ENCODE peak calls at places on chromosomes 16 and 17, in five cellular contexts. M is heart left ventricle, B is ovary, L is IMR-90, X is upper lobe of left lung. O is an unnamed sample.

GRCh38 chr17:37111329-37111728 is 162.6 kb downstream of the AATF start:
- DNase-seq in M (no peak), B (no peak), L (no peak), X (no peak), O (no peak)

GRCh38 chr17:68594552-68594951 is 6.6 kb downstream of the FAM20A start:
- DNase-seq in M (no peak), B (no peak), L (no peak), X (no peak), O (no peak)

GRCh38 chr17:45320349-45320930 is 3.6 kb upstream of the MAP3K14 start:
- DNase-seq in M (no peak), B (no peak), L (peak; percentile 56), X (no peak), O (no peak)

GRCh38 chr16:26645629-26646028 is 421.1 kb upstream of the C16orf82 start:
- DNase-seq in M (no peak), B (no peak), L (no peak), X (no peak), O (no peak)

GRCh38 chr16:21222495-21223337 is 10.8 kb upstream of the ANKS4B start:
- DNase-seq in M (no peak), B (no peak), L (no peak), X (no peak), O (no peak)

GRCh38 chr17:40727447-40728231 is 24.1 kb upstream of the KRT24 start:
- DNase-seq in M (no peak), B (no peak), L (peak; percentile 4), X (no peak), O (peak; percentile 27)

GRCh38 chr17:4827399-4827798 is 5.7 kb upstream of the MINK1 start:
- DNase-seq in M (no peak), B (no peak), L (no peak), X (no peak), O (no peak)

GRCh38 chr17:66807182-66807581 is 27.7 kb upstream of the CACNG5 start:
- DNase-seq in M (no peak), B (no peak), L (no peak), X (peak; percentile 18), O (no peak)

DNA sequence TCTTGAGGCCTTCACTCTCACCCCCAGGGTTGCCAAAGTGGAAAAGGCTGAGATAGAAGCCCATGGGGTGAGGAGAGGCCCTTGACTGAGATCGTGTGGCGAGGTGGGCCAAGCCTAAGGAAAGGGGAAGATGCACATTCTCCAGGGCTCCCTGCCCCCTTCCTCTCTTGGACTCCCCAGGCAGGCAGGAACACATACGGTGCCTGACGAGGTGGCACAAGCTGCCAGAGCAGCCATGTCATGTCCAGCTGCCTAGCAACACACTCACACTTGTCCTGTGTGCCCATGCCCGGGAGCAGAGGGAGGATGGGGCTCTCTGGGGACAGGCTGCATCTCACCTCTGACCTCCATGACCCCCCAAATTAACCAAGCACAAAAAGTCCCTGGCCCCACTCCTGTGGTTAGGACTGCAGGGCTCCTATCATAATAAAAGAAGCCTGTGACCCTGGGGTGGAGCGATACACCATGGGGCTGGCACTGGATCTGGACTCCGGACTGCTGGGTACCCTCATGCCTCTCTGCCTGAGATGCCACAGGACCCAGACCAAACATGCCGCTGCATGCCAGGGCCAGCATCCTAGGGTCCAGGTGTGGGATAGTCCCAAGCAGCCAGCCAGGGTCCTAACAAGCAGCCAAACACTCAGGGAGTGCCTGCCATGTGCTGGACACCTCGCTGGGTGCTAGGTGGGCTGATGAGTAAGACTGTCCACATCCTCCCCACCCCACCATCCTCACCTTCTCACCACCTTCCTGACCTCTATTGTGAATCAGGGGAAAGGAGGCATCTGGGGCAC is 2.6 kb downstream of the GIT1 start:
- DNase-seq in M (peak; percentile 34), B (no peak), L (no peak), X (no peak), O (no peak)
- H3K4me1 ChIP-seq in M (peaks cover 39% of the 10 kb centered on the region), B (peaks cover 17% of the 10 kb centered on the region), L (peaks cover 41% of the 10 kb centered on the region), X (peaks cover 70% of the 10 kb centered on the region), O (peaks cover 39% of the 10 kb centered on the region)

DNA sequence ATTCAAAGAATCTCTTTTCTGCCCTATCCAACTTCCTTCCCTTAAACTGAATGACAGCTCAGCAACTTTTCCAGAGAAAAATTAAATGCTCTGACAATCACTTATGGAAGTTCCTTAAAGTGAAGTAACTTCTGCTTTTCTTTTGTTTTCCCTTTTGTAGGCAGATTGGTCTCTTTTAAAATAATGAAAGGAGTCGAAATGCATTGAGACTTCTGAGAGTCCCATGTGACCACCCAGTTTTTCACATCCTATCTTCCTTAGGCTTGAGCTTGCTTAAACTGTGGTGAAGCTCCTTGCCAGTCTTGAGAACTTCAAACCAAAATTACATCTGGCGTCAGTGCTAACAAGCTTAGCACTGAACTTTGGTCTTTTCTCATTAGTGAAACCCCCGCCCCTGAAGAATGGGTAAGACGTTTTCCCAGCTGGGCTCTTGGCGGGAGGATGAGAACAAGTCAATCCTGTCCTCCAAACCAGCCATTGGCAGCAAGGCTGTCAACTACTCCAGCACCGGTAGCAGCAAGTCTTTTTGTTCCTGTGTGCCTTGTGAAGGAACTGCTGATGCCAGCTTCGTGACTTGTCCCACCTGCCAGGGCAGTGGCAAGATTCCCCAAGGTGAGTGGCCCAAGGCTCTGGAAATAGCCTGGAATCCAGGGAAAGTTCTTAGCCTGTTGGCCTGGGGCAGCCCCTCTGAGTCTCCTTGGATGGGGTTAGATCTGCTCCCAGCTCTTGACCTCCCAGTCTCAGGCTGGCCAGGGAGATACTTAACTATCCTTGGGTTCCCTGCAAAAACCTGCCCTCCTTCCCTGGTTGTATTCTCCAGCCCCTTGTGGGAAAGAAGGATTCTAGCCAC is 1.2 kb downstream of the TMEM106A start:
- DNase-seq in M (no peak), B (no peak), L (no peak), X (no peak), O (no peak)
- H3K4me3 ChIP-seq in M (peak overlapping the region; percentile 47), B (peak overlapping the region; percentile 54), L (peak overlapping the region; percentile 74), X (peak overlapping the region; percentile 73), O (peak overlapping the region; percentile 58)

GRCh38 chr17:74737299-74738050 is 419 bp downstream of the RAB37 start:
- DNase-seq in M (peak; percentile 40), B (no peak), L (no peak), X (no peak), O (peak; percentile 75)

GRCh38 chr17:74740641-74741387 is 3.8 kb downstream of the RAB37 start:
- DNase-seq in M (no peak), B (no peak), L (no peak), X (no peak), O (no peak)

GRCh38 chr17:74739227-74739831 is 2.3 kb downstream of the RAB37 start:
- DNase-seq in M (peak; percentile 15), B (no peak), L (no peak), X (no peak), O (peak; percentile 36)

GRCh38 chr17:74736423-74737298 is at the start of gene RAB37:
- DNase-seq in M (peak; percentile 79), B (no peak), L (no peak), X (peak; percentile 69), O (peak; percentile 88)

GRCh38 chr17:74738051-74738996 is 1.3 kb downstream of the RAB37 start:
- DNase-seq in M (peak; percentile 76), B (no peak), L (no peak), X (peak; percentile 55), O (peak; percentile 85)
- TF ChIP-seq POLR2A in M (no peak), B (no peak), L (no peak), X (no peak), O (no peak)

DNA sequence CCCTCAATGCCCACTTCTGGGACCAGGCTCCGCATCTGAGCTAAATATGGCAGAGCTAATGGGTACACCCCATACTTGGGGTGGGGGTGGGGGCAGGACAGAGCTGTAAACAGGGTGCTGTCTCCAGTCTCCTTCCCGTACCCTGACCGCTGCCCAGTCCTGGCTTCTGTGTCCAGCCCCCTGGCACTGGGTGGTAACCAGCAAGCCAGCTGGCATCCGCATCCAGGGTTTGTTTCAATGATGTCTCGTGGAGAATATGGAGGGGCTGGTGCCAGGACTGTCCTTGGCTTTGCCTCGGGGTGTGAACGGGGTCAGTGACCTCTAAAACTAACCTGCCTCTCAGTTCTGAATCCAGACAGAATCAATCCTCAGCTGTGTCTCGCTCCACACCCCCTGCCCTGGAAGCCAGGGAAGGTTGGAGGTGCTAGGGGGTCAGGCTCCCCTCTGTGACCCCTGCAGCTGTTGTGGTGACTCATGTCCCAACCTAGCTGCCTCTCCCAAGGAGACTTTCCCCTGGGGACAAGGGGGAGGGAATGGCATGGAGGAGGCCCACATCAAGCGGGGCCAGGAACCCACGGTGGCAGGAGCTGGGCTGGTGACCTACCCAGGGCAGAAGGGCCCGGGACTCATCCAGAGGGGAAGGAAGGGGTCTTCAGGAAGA is 1.5 kb upstream of the PNMT start:
- DNase-seq in M (peak; percentile 90), B (no peak), L (no peak), X (no peak), O (no peak)
- H3K4me1 ChIP-seq in M (peaks cover 26% of the 10 kb centered on the region), B (peaks cover 4% of the 10 kb centered on the region), L (peaks cover 7% of the 10 kb centered on the region), X (peaks cover 72% of the 10 kb centered on the region), O (peaks cover 18% of the 10 kb centered on the region)